ENCODE peak calls at places on chromosomes 12 and 14, in nine cellular contexts. One of them, this sample, is unnamed. For H3K9me3, the result is how much of the 10 kb centered on the place peaks cover.

GRCh38 chr14:30251017-30251416 is 307.9 kb upstream of the G2E3 start:
- DNase-seq in IMR-90: no peak
- DNase-seq in GM12878: no peak
- DNase-seq in H9: no peak
- DNase-seq in neuronal stem cell: no peak
- DNase-seq in H1: no peak
- DNase-seq in fibroblast of lung: no peak
- DNase-seq in endothelial cell of umbilical vein: no peak
- DNase-seq in HepG2: no peak
- DNase-seq in this sample: no peak

GRCh38 chr12:105637470-105637869 is 307.0 kb downstream of the C12orf75 start:
- DNase-seq in IMR-90: no peak
- DNase-seq in GM12878: no peak
- DNase-seq in H9: no peak
- DNase-seq in neuronal stem cell: no peak
- DNase-seq in H1: no peak
- DNase-seq in fibroblast of lung: no peak
- DNase-seq in endothelial cell of umbilical vein: no peak
- DNase-seq in HepG2: no peak
- DNase-seq in this sample: no peak

GRCh38 chr14:66038214-66038977 is 447.8 kb upstream of the CCDC196 start:
- DNase-seq in IMR-90: peak
- DNase-seq in GM12878: no peak
- DNase-seq in H9: no peak
- DNase-seq in neuronal stem cell: no peak
- DNase-seq in H1: no peak
- DNase-seq in fibroblast of lung: peak
- DNase-seq in endothelial cell of umbilical vein: no peak
- DNase-seq in HepG2: peak
- DNase-seq in this sample: no peak

GRCh38 chr14:54728700-54729527 is 162.0 kb downstream of the SAMD4A start:
- DNase-seq in IMR-90: peak
- DNase-seq in GM12878: no peak
- DNase-seq in H9: no peak
- DNase-seq in neuronal stem cell: no peak
- DNase-seq in H1: no peak
- DNase-seq in fibroblast of lung: no peak
- DNase-seq in endothelial cell of umbilical vein: no peak
- DNase-seq in HepG2: no peak
- DNase-seq in this sample: no peak

GRCh38 chr14:91926131-91926890 is 21.2 kb downstream of the FBLN5 start:
- DNase-seq in IMR-90: no peak
- DNase-seq in GM12878: no peak
- DNase-seq in H9: no peak
- DNase-seq in neuronal stem cell: no peak
- DNase-seq in H1: no peak
- DNase-seq in fibroblast of lung: no peak
- DNase-seq in endothelial cell of umbilical vein: no peak
- DNase-seq in HepG2: no peak
- DNase-seq in this sample: no peak

GRCh38 chr12:45587042-45587441 is 142.5 kb upstream of the ARID2 start:
- DNase-seq in IMR-90: no peak
- DNase-seq in GM12878: no peak
- DNase-seq in H9: no peak
- DNase-seq in neuronal stem cell: no peak
- DNase-seq in H1: no peak
- DNase-seq in fibroblast of lung: no peak
- DNase-seq in endothelial cell of umbilical vein: no peak
- DNase-seq in HepG2: no peak
- DNase-seq in this sample: no peak

GRCh38 chr14:53551862-53552261 is 398.7 kb upstream of the DDHD1 start:
- DNase-seq in IMR-90: no peak
- DNase-seq in GM12878: no peak
- DNase-seq in H9: no peak
- DNase-seq in neuronal stem cell: no peak
- DNase-seq in H1: no peak
- DNase-seq in fibroblast of lung: no peak
- DNase-seq in endothelial cell of umbilical vein: no peak
- DNase-seq in HepG2: no peak
- DNase-seq in this sample: no peak

GRCh38 chr12:52903855-52904508 is 894 bp downstream of the KRT8 start:
- DNase-seq in IMR-90: no peak
- DNase-seq in GM12878: peak
- DNase-seq in H9: peak
- DNase-seq in neuronal stem cell: peak
- DNase-seq in H1: peak
- DNase-seq in fibroblast of lung: peak
- DNase-seq in endothelial cell of umbilical vein: peak
- DNase-seq in HepG2: peak
- DNase-seq in this sample: no peak

GRCh38 chr12:64687816-64688599 is 71.2 kb downstream of the GNS start:
- DNase-seq in IMR-90: peak
- DNase-seq in GM12878: no peak
- DNase-seq in H9: no peak
- DNase-seq in neuronal stem cell: no peak
- DNase-seq in H1: no peak
- DNase-seq in fibroblast of lung: peak
- DNase-seq in endothelial cell of umbilical vein: no peak
- DNase-seq in HepG2: peak
- DNase-seq in this sample: no peak

GRCh38 chr12:69497308-69498026 is 27.3 kb downstream of the FRS2 start:
- DNase-seq in IMR-90: peak
- DNase-seq in GM12878: peak
- DNase-seq in H9: no peak
- DNase-seq in neuronal stem cell: no peak
- DNase-seq in H1: no peak
- DNase-seq in fibroblast of lung: peak
- DNase-seq in endothelial cell of umbilical vein: no peak
- DNase-seq in HepG2: no peak
- DNase-seq in this sample: peak

GRCh38 chr12:122659579-122659978 is 43.6 kb downstream of the HCAR2 start:
- DNase-seq in IMR-90: no peak
- DNase-seq in GM12878: no peak
- DNase-seq in H9: no peak
- DNase-seq in neuronal stem cell: no peak
- DNase-seq in H1: no peak
- DNase-seq in fibroblast of lung: no peak
- DNase-seq in endothelial cell of umbilical vein: no peak
- DNase-seq in HepG2: no peak
- DNase-seq in this sample: no peak
- H3K9ac ChIP-seq in IMR-90: no peak
- H3K9ac ChIP-seq in GM12878: no peak
- H3K9ac ChIP-seq in H9: no peak
- H3K9ac ChIP-seq in neuronal stem cell: no peak
- H3K9ac ChIP-seq in H1: no peak
- H3K9ac ChIP-seq in fibroblast of lung: no peak
- H3K9ac ChIP-seq in endothelial cell of umbilical vein: no peak
- H3K9ac ChIP-seq in HepG2: no peak
- H3K9ac ChIP-seq in this sample: no peak

GRCh38 chr12:124565071-124565491 is 2.3 kb downstream of the NCOR2 start:
- DNase-seq in IMR-90: no peak
- DNase-seq in GM12878: no peak
- DNase-seq in H9: no peak
- DNase-seq in neuronal stem cell: no peak
- DNase-seq in H1: peak
- DNase-seq in fibroblast of lung: peak
- DNase-seq in endothelial cell of umbilical vein: no peak
- DNase-seq in HepG2: no peak
- DNase-seq in this sample: no peak
- H3K27ac ChIP-seq in IMR-90: no peak
- H3K27ac ChIP-seq in GM12878: peak
- H3K27ac ChIP-seq in H9: no peak
- H3K27ac ChIP-seq in neuronal stem cell: no peak
- H3K27ac ChIP-seq in H1: no peak
- H3K27ac ChIP-seq in fibroblast of lung: no peak
- H3K27ac ChIP-seq in endothelial cell of umbilical vein: no peak
- H3K27ac ChIP-seq in HepG2: no peak
- H3K27ac ChIP-seq in this sample: no peak

GRCh38 chr12:126093911-126094310 is 1028.7 kb downstream of the AACS start:
- DNase-seq in IMR-90: no peak
- DNase-seq in GM12878: no peak
- DNase-seq in H9: peak
- DNase-seq in neuronal stem cell: peak
- DNase-seq in H1: peak
- DNase-seq in fibroblast of lung: peak
- DNase-seq in endothelial cell of umbilical vein: no peak
- DNase-seq in HepG2: no peak
- DNase-seq in this sample: no peak

DNA sequence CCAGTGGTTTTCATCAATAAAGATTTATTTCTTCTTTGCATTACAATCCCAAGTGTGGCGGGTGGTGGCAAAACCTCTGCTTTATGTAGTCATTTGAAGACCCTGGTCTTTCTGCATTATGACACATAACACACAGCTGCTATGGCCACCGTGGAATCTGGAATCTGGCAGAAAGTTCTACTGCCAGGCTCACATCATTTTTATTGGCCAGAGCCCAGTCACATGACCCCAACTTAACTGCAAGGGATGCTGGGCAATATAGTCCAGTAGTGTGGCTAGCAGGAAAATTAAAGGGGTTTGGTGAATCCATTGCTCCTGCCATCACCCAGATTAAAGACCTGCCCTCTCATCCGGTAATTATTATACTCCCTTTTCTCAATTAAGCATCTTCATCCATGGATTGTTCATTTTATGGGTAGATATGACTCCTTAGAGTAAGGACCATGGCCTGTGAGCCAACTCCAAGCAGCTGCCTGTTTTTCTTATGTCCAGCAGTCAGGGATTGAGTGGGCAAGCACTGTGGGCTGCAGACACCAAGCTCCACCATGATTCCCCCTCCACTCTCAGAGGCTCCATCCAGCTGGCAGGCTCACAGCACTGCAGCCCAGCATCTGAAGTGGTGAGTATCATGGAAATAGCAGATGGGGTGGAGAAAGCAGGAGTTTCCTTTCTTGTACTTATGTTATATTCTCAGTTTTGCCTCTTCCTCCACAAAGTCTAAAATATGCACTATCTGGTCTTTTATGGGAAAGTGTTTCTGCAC is 1030.7 kb downstream of the AACS start:
- DNase-seq in IMR-90: no peak
- DNase-seq in GM12878: no peak
- DNase-seq in H9: no peak
- DNase-seq in neuronal stem cell: no peak
- DNase-seq in H1: no peak
- DNase-seq in fibroblast of lung: no peak
- DNase-seq in endothelial cell of umbilical vein: no peak
- DNase-seq in HepG2: no peak
- DNase-seq in this sample: no peak
- H3K9me3 ChIP-seq in IMR-90: under half
- H3K9me3 ChIP-seq in GM12878: under half
- H3K9me3 ChIP-seq in H9: under half
- H3K9me3 ChIP-seq in neuronal stem cell: under half
- H3K9me3 ChIP-seq in H1: under half
- H3K9me3 ChIP-seq in fibroblast of lung: under half
- H3K9me3 ChIP-seq in endothelial cell of umbilical vein: under half
- H3K9me3 ChIP-seq in HepG2: half or more
- H3K9me3 ChIP-seq in this sample: under half

DNA sequence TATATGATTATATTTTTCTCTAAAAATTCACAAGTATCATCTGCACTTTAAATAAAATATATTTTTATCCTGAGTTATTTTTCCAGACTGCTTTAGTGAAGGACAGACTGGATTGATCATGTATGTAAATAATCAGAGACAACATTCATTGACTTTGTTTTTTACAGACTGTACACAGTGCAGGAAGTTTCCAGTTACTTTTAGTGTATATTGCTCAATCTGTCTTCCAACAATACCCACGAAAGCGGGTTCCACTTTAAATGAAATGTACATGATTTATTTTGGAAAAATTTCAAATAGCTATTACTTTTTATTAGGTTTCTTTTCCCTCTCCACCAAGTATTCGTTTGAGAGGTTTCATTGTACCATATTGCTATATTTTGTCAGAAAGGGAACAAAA is 497.0 kb downstream of the FSCB start:
- DNase-seq in IMR-90: no peak
- DNase-seq in GM12878: no peak
- DNase-seq in H9: no peak
- DNase-seq in neuronal stem cell: no peak
- DNase-seq in H1: no peak
- DNase-seq in fibroblast of lung: no peak
- DNase-seq in endothelial cell of umbilical vein: no peak
- DNase-seq in HepG2: no peak
- DNase-seq in this sample: no peak
- H3K9ac ChIP-seq in IMR-90: no peak
- H3K9ac ChIP-seq in GM12878: no peak
- H3K9ac ChIP-seq in H9: no peak
- H3K9ac ChIP-seq in neuronal stem cell: no peak
- H3K9ac ChIP-seq in H1: no peak
- H3K9ac ChIP-seq in fibroblast of lung: no peak
- H3K9ac ChIP-seq in endothelial cell of umbilical vein: no peak
- H3K9ac ChIP-seq in HepG2: no peak
- H3K9ac ChIP-seq in this sample: no peak

DNA sequence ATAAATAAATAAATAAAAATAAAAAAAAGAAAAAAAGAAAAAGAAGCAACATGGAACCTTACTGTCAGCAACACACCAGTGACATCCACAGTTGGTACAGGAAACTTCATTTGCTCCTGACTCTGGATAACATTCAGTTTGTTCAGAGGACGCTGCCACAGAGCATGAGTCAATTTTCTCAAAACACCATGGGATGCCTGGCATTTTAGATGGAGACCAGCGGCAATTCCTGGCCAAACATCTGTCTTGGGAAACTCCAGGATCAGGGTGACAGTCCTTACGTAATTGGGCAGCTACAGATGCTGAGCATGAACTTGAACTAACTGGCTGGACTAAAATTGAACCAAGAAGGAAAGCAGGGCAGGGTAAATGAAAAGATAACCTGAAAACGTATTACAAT is 166.2 kb upstream of the CPNE8 start:
- DNase-seq in IMR-90: no peak
- DNase-seq in GM12878: no peak
- DNase-seq in H9: no peak
- DNase-seq in neuronal stem cell: no peak
- DNase-seq in H1: no peak
- DNase-seq in fibroblast of lung: no peak
- DNase-seq in endothelial cell of umbilical vein: no peak
- DNase-seq in HepG2: no peak
- DNase-seq in this sample: no peak
- H3K27ac ChIP-seq in IMR-90: no peak
- H3K27ac ChIP-seq in GM12878: no peak
- H3K27ac ChIP-seq in H9: no peak
- H3K27ac ChIP-seq in neuronal stem cell: no peak
- H3K27ac ChIP-seq in H1: no peak
- H3K27ac ChIP-seq in fibroblast of lung: no peak
- H3K27ac ChIP-seq in endothelial cell of umbilical vein: no peak
- H3K27ac ChIP-seq in HepG2: no peak
- H3K27ac ChIP-seq in this sample: no peak

GRCh38 chr12:133106253-133106652 is 23.8 kb downstream of the ZNF891 start:
- DNase-seq in IMR-90: no peak
- DNase-seq in GM12878: no peak
- DNase-seq in H9: no peak
- DNase-seq in neuronal stem cell: no peak
- DNase-seq in H1: no peak
- DNase-seq in fibroblast of lung: peak
- DNase-seq in endothelial cell of umbilical vein: peak
- DNase-seq in HepG2: no peak
- DNase-seq in this sample: no peak
- H3K9me3 ChIP-seq in IMR-90: half or more
- H3K9me3 ChIP-seq in GM12878: under half
- H3K9me3 ChIP-seq in H9: half or more
- H3K9me3 ChIP-seq in neuronal stem cell: under half
- H3K9me3 ChIP-seq in H1: half or more
- H3K9me3 ChIP-seq in fibroblast of lung: under half
- H3K9me3 ChIP-seq in endothelial cell of umbilical vein: under half
- H3K9me3 ChIP-seq in HepG2: half or more
- H3K9me3 ChIP-seq in this sample: under half